ENCODE peak calls at places on chromosomes 3 and 15, in six cellular contexts. One of them, this sample, is unnamed.

GRCh38 chr3:71688121-71688520 is 37.1 kb downstream of the EIF4E3 start:
- DNase-seq in neuronal stem cell: no peak
- DNase-seq in T1000: no peak
- DNase-seq in K562: no peak
- DNase-seq in T-helper 2 cell: no peak
- DNase-seq in cerebellum: no peak
- DNase-seq in this sample: no peak

GRCh38 chr3:16300881-16301359 is 35.9 kb downstream of the OXNAD1 start:
- DNase-seq in neuronal stem cell: no peak
- DNase-seq in T1000: no peak
- DNase-seq in K562: no peak
- DNase-seq in T-helper 2 cell: peak
- DNase-seq in cerebellum: no peak
- DNase-seq in this sample: no peak

GRCh38 chr3:12797124-12797891 is 828 bp downstream of the CAND2 start:
- DNase-seq in neuronal stem cell: no peak
- DNase-seq in T1000: no peak
- DNase-seq in K562: no peak
- DNase-seq in T-helper 2 cell: no peak
- DNase-seq in cerebellum: no peak
- DNase-seq in this sample: no peak

GRCh38 chr3:27253831-27254230 is 115.4 kb downstream of the NEK10 start:
- DNase-seq in neuronal stem cell: peak
- DNase-seq in T1000: no peak
- DNase-seq in K562: no peak
- DNase-seq in T-helper 2 cell: no peak
- DNase-seq in cerebellum: no peak
- DNase-seq in this sample: no peak

GRCh38 chr3:126264952-126265351 is 84.6 kb upstream of the ALDH1L1 start:
- DNase-seq in neuronal stem cell: no peak
- DNase-seq in T1000: no peak
- DNase-seq in K562: no peak
- DNase-seq in T-helper 2 cell: no peak
- DNase-seq in cerebellum: no peak
- DNase-seq in this sample: no peak

GRCh38 chr3:30648670-30649357 is 42.4 kb downstream of the TGFBR2 start:
- DNase-seq in neuronal stem cell: no peak
- DNase-seq in T1000: no peak
- DNase-seq in K562: no peak
- DNase-seq in T-helper 2 cell: no peak
- DNase-seq in cerebellum: no peak
- DNase-seq in this sample: no peak

GRCh38 chr15:38217181-38217580 is 35.5 kb upstream of the SPRED1 start:
- DNase-seq in neuronal stem cell: no peak
- DNase-seq in T1000: no peak
- DNase-seq in K562: no peak
- DNase-seq in T-helper 2 cell: no peak
- DNase-seq in cerebellum: no peak
- DNase-seq in this sample: peak

GRCh38 chr3:71372911-71373637 is 210.5 kb downstream of the FOXP1 start:
- DNase-seq in neuronal stem cell: no peak
- DNase-seq in T1000: no peak
- DNase-seq in K562: no peak
- DNase-seq in T-helper 2 cell: no peak
- DNase-seq in cerebellum: no peak
- DNase-seq in this sample: no peak

GRCh38 chr3:72336821-72337479 is 511.3 kb downstream of the SHQ1 start:
- DNase-seq in neuronal stem cell: peak
- DNase-seq in T1000: no peak
- DNase-seq in K562: peak
- DNase-seq in T-helper 2 cell: no peak
- DNase-seq in cerebellum: no peak
- DNase-seq in this sample: no peak

GRCh38 chr3:170621256-170621655 is 35.4 kb upstream of the SLC7A14 start:
- DNase-seq in neuronal stem cell: no peak
- DNase-seq in T1000: no peak
- DNase-seq in K562: no peak
- DNase-seq in T-helper 2 cell: no peak
- DNase-seq in cerebellum: no peak
- DNase-seq in this sample: no peak

GRCh38 chr3:197231326-197231725 is 67.1 kb downstream of the DLG1 start:
- DNase-seq in neuronal stem cell: no peak
- DNase-seq in T1000: no peak
- DNase-seq in K562: no peak
- DNase-seq in T-helper 2 cell: no peak
- DNase-seq in cerebellum: no peak
- DNase-seq in this sample: no peak

GRCh38 chr3:71127052-71127451 is 456.5 kb downstream of the FOXP1 start:
- DNase-seq in neuronal stem cell: no peak
- DNase-seq in T1000: no peak
- DNase-seq in K562: no peak
- DNase-seq in T-helper 2 cell: no peak
- DNase-seq in cerebellum: no peak
- DNase-seq in this sample: no peak

GRCh38 chr15:92158426-92158825 is 235.3 kb upstream of the ST8SIA2 start:
- DNase-seq in neuronal stem cell: no peak
- DNase-seq in T1000: no peak
- DNase-seq in K562: no peak
- DNase-seq in T-helper 2 cell: no peak
- DNase-seq in cerebellum: no peak
- DNase-seq in this sample: no peak

GRCh38 chr3:195075199-195075940 is 195.6 kb downstream of the XXYLT1 start:
- DNase-seq in neuronal stem cell: no peak
- DNase-seq in T1000: no peak
- DNase-seq in K562: no peak
- DNase-seq in T-helper 2 cell: no peak
- DNase-seq in cerebellum: no peak
- DNase-seq in this sample: no peak

GRCh38 chr3:124221286-124221821 is 229.4 kb upstream of the ROPN1 start:
- DNase-seq in neuronal stem cell: no peak
- DNase-seq in T1000: no peak
- DNase-seq in K562: no peak
- DNase-seq in T-helper 2 cell: no peak
- DNase-seq in cerebellum: no peak
- DNase-seq in this sample: no peak

GRCh38 chr15:84840741-84841429 is 23.7 kb downstream of the ALPK3 start:
- DNase-seq in neuronal stem cell: no peak
- DNase-seq in T1000: no peak
- DNase-seq in K562: no peak
- DNase-seq in T-helper 2 cell: no peak
- DNase-seq in cerebellum: no peak
- DNase-seq in this sample: no peak

GRCh38 chr3:150371741-150372254 is 36.3 kb upstream of the TSC22D2 start:
- DNase-seq in neuronal stem cell: peak
- DNase-seq in T1000: peak
- DNase-seq in K562: peak
- DNase-seq in T-helper 2 cell: no peak
- DNase-seq in cerebellum: no peak
- DNase-seq in this sample: peak

GRCh38 chr15:25426896-25427610 is 11.8 kb downstream of the UBE3A start:
- DNase-seq in neuronal stem cell: no peak
- DNase-seq in T1000: no peak
- DNase-seq in K562: no peak
- DNase-seq in T-helper 2 cell: no peak
- DNase-seq in cerebellum: no peak
- DNase-seq in this sample: no peak

GRCh38 chr15:49902791-49903481 is 216.1 kb downstream of the ATP8B4 start:
- DNase-seq in neuronal stem cell: no peak
- DNase-seq in T1000: no peak
- DNase-seq in K562: no peak
- DNase-seq in T-helper 2 cell: no peak
- DNase-seq in cerebellum: no peak
- DNase-seq in this sample: no peak

GRCh38 chr3:111212511-111212910 is 140.9 kb downstream of the NECTIN3 start:
- DNase-seq in neuronal stem cell: no peak
- DNase-seq in T1000: no peak
- DNase-seq in K562: no peak
- DNase-seq in T-helper 2 cell: no peak
- DNase-seq in cerebellum: no peak
- DNase-seq in this sample: no peak

GRCh38 chr3:27590437-27591320 is 106.5 kb upstream of the SLC4A7 start:
- DNase-seq in neuronal stem cell: no peak
- DNase-seq in T1000: no peak
- DNase-seq in K562: no peak
- DNase-seq in T-helper 2 cell: no peak
- DNase-seq in cerebellum: no peak
- DNase-seq in this sample: no peak

GRCh38 chr3:107117922-107118576 is 259.2 kb upstream of the CCDC54 start:
- DNase-seq in neuronal stem cell: peak
- DNase-seq in T1000: peak
- DNase-seq in K562: peak
- DNase-seq in T-helper 2 cell: no peak
- DNase-seq in cerebellum: peak
- DNase-seq in this sample: peak

GRCh38 chr3:42960282-42960681 is 18.8 kb upstream of the GASK1A start:
- DNase-seq in neuronal stem cell: no peak
- DNase-seq in T1000: no peak
- DNase-seq in K562: no peak
- DNase-seq in T-helper 2 cell: no peak
- DNase-seq in cerebellum: no peak
- DNase-seq in this sample: no peak

GRCh38 chr3:55476515-55476914 is 10.6 kb downstream of the WNT5A start:
- DNase-seq in neuronal stem cell: no peak
- DNase-seq in T1000: no peak
- DNase-seq in K562: no peak
- DNase-seq in T-helper 2 cell: no peak
- DNase-seq in cerebellum: no peak
- DNase-seq in this sample: no peak

GRCh38 chr3:71421820-71422566 is 161.5 kb downstream of the FOXP1 start:
- DNase-seq in neuronal stem cell: no peak
- DNase-seq in T1000: no peak
- DNase-seq in K562: no peak
- DNase-seq in T-helper 2 cell: no peak
- DNase-seq in cerebellum: no peak
- DNase-seq in this sample: no peak

This sample was measured in smooth muscle cell of the brain vasculature.